ENCODE peak calls at places on chromosomes 16 and 17, in nine cellular contexts. P, K, L, M, C, J, V, Y and H are unnamed samples.

GRCh38 chr16:80519189-80519588 is 21.6 kb upstream of the DYNLRB2 start:
- DNase-seq in P (no peak), K (no peak), L (no peak), M (no peak), C (no peak), J (no peak), V (no peak), Y (no peak), H (no peak)

GRCh38 chr17:13113821-13114525 is 96.1 kb upstream of the ELAC2 start:
- DNase-seq in P (no peak), K (no peak), L (no peak), M (no peak), C (no peak), J (no peak), V (no peak), Y (no peak), H (no peak)

GRCh38 chr17:33210240-33210639 is 82.9 kb downstream of the ASIC2 start:
- DNase-seq in P (no peak), K (no peak), L (no peak), M (no peak), C (no peak), J (no peak), V (no peak), Y (no peak), H (no peak)

GRCh38 chr16:266258-267164 is 9.2 kb downstream of the RGS11 start:
- DNase-seq in P (no peak), K (no peak), L (no peak), M (peak; percentile 30), C (no peak), J (no peak), V (peak; percentile 56), Y (no peak), H (no peak)

GRCh38 chr17:48241131-48241591 is 133.6 kb downstream of the SNX11 start:
- DNase-seq in P (peak; percentile 81), K (peak; percentile 85), L (peak; percentile 88), M (no peak), C (peak; percentile 74), J (no peak), V (no peak), Y (no peak), H (peak; percentile 18)

GRCh38 chr16:71172808-71173207 is 57.7 kb downstream of the HYDIN start:
- DNase-seq in P (no peak), K (no peak), L (no peak), M (no peak), C (no peak), J (no peak), V (no peak), Y (no peak), H (no peak)

GRCh38 chr17:58120195-58120822 is 27.9 kb upstream of the OR4D1 start:
- DNase-seq in P (peak; percentile 55), K (peak; percentile 61), L (peak; percentile 73), M (peak; percentile 78), C (no peak), J (peak; percentile 16), V (no peak), Y (peak; percentile 86), H (peak; percentile 4)

GRCh38 chr16:51409001-51409675 is 258.1 kb upstream of the SALL1 start:
- DNase-seq in P (peak; percentile 53), K (peak; percentile 89), L (no peak), M (no peak), C (no peak), J (no peak), V (no peak), Y (no peak), H (no peak)

GRCh38 chr17:83133302-83134121 is 54.1 kb downstream of the METRNL start:
- DNase-seq in P (no peak), K (no peak), L (no peak), M (peak; percentile 26), C (no peak), J (peak; percentile 1), V (peak; percentile 63), Y (no peak), H (no peak)

GRCh38 chr17:29504711-29505110 is 62.1 kb downstream of the ABHD15 start:
- DNase-seq in P (peak; percentile 72), K (peak; percentile 57), L (no peak), M (no peak), C (no peak), J (no peak), V (no peak), Y (no peak), H (no peak)

GRCh38 chr16:66397736-66398433 is 29.2 kb upstream of the BEAN1 start:
- DNase-seq in P (no peak), K (no peak), L (no peak), M (no peak), C (no peak), J (no peak), V (no peak), Y (no peak), H (no peak)

GRCh38 chr17:27576429-27577123 is 54.4 kb upstream of the LGALS9 start:
- DNase-seq in P (no peak), K (no peak), L (no peak), M (no peak), C (no peak), J (no peak), V (no peak), Y (no peak), H (no peak)

GRCh38 chr17:43536236-43537088 is 9.7 kb downstream of the ETV4 start:
- DNase-seq in P (peak; percentile 79), K (peak; percentile 93), L (peak; percentile 91), M (peak; percentile 46), C (no peak), J (no peak), V (peak; percentile 22), Y (no peak), H (peak; percentile 30)

GRCh38 chr17:40633871-40634270 is 13.7 kb downstream of the SMARCE1 start:
- DNase-seq in P (peak; percentile 22), K (no peak), L (no peak), M (no peak), C (no peak), J (no peak), V (no peak), Y (no peak), H (no peak)
- TF ChIP-seq CTCF in P (no peak), K (no peak), L (no peak), M (no peak), C (no peak), J (no peak), V (no peak), Y (no peak), H (no peak)

GRCh38 chr17:41581366-41582060 is 5.2 kb downstream of the KRT14 start:
- DNase-seq in P (no peak), K (no peak), L (no peak), M (no peak), C (no peak), J (no peak), V (no peak), Y (no peak), H (no peak)
- TF ChIP-seq CTCF in P (no peak), K (no peak), L (no peak), M (no peak), C (no peak), J (no peak), V (no peak), Y (no peak), H (no peak)

GRCh38 chr16:2465653-2466415 is 5.3 kb upstream of the NTN3 start:
- DNase-seq in P (no peak), K (no peak), L (peak; percentile 71), M (peak; percentile 66), C (peak; percentile 25), J (no peak), V (no peak), Y (peak; percentile 57), H (no peak)
- TF ChIP-seq CTCF in P (peak; percentile 22), K (peak; percentile 33), L (peak; percentile 54), M (peak; percentile 66), C (no peak), J (no peak), V (peak; percentile 35), Y (peak; percentile 46), H (no peak)

GRCh38 chr17:7166873-7167272 is 12.3 kb downstream of the ASGR1 start:
- DNase-seq in P (no peak), K (no peak), L (no peak), M (no peak), C (no peak), J (no peak), V (no peak), Y (no peak), H (no peak)
- TF ChIP-seq CTCF in P (no peak), K (no peak), L (no peak), M (no peak), C (no peak), J (no peak), V (no peak), Y (no peak), H (no peak)

GRCh38 chr17:1488826-1489275 is 3.6 kb downstream of the MYO1C start:
- DNase-seq in P (no peak), K (no peak), L (no peak), M (no peak), C (no peak), J (no peak), V (no peak), Y (no peak), H (no peak)

GRCh38 chr17:1487939-1488825 is 4.3 kb downstream of the MYO1C start:
- DNase-seq in P (peak; percentile 90), K (peak; percentile 72), L (no peak), M (peak; percentile 84), C (peak; percentile 74), J (peak; percentile 90), V (peak; percentile 94), Y (peak; percentile 95), H (peak; percentile 73)

GRCh38 chr17:1485748-1486376 is 6.6 kb downstream of the MYO1C start:
- DNase-seq in P (peak; percentile 73), K (peak; percentile 50), L (no peak), M (peak; percentile 65), C (peak; percentile 76), J (peak; percentile 76), V (peak; percentile 91), Y (peak; percentile 41), H (no peak)

GRCh38 chr17:1485311-1485747 is 7.2 kb downstream of the MYO1C start:
- DNase-seq in P (no peak), K (no peak), L (no peak), M (peak; percentile 88), C (peak; percentile 48), J (peak; percentile 60), V (peak; percentile 89), Y (peak; percentile 87), H (no peak)

DNA sequence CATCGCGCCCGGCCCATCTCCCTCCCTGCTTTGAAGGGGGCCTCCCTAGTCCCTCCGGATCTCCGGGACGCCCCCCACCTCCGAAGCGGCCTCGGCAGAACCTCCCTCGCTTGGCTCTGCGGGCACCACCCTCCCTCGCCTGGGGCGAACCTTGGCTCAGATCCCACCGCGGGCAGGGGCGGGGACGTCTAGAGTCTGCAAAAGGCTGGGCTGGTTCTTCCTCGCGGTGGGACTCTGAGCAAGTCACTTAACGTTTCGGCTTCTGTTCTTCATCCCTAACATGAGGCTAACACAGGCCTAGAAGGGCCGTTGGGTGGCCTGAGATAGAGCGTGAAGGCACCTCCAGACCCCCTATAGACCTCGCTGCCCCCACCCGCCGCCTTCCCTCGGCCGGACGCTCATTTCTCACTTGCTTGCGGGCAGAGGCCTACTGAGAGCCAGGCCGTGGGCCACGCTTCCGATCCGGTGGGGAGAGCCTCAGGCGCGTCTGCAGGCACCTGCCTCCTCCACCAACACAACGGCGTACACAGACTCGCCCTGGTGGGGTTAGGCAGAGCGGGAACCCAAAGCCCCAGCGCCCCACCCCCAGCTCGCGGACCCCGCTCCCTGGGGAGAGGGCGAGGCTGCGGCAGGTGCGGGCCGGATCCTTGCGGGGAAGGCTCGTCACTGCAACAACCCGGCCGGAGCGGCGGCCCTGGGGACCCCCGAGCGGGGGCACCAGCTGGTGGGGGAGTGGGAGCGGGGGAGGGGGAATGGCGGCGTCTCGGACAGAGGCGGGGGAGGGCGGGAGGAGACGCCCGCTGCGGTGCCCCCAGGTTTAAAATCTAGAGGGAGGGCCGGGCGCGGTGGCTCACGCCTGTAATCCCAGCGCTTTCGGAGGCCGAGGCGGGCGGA is 5.4 kb downstream of the MYO1C start:
- DNase-seq in P (peak; percentile 81), K (peak; percentile 53), L (peak; percentile 66), M (peak; percentile 89), C (peak; percentile 81), J (peak; percentile 95), V (peak; percentile 91), Y (peak; percentile 73), H (no peak)
- TF ChIP-seq CTCF in P (no peak), K (no peak), L (no peak), M (no peak), C (no peak), J (peak; percentile 21), V (no peak), Y (peak; percentile 3), H (no peak)